ENCODE peak calls at places on chromosomes 13 and 19, in seven cellular contexts. J is GM23248, C is hepatocyte, T is HCT116, B is neural progenitor cell, N is PC-3, H is OCI-LY7. I is an unnamed sample.
A peak's percentile ranks its signal among the peaks of the same experiment; 100 is the strongest.

GRCh38 chr19:46426506-46427162 is 2.1 kb downstream of the PNMA8C start:
- DNase-seq in J (peak; percentile 89), T (no peak), H (peak; percentile 80), B (peak; percentile 97), N (no peak), C (peak; percentile 94), I (peak; percentile 94)

GRCh38 chr13:49610176-49610575 is 18.1 kb upstream of the ARL11 start:
- DNase-seq in H (peak; percentile 52), J (no peak), C (peak; percentile 29), T (no peak), B (no peak), N (no peak), I (no peak)

GRCh38 chr13:32142956-32143375 is 111.4 kb downstream of the FRY start:
- DNase-seq in J (peak; percentile 23), H (no peak), N (no peak), C (peak; percentile 20), B (peak; percentile 50), T (no peak), I (peak; percentile 82)

GRCh38 chr13:25659091-25659502 is 287.3 kb downstream of the ATP8A2 start:
- DNase-seq in C (peak; percentile 11), N (peak; percentile 14), T (no peak), B (no peak), J (no peak), H (no peak), I (no peak)

GRCh38 chr19:45472557-45473365 is 5.0 kb downstream of the FOSB start:
- DNase-seq in N (no peak), J (peak; percentile 35), T (no peak), C (peak; percentile 28), B (peak; percentile 32), H (no peak), I (peak; percentile 57)

GRCh38 chr13:80047406-80047805 is 293.5 kb downstream of the SPRY2 start:
- DNase-seq in T (no peak), J (peak; percentile 36), N (peak; percentile 45), B (no peak), H (no peak), C (no peak), I (no peak)

GRCh38 chr19:35031072-35031881 is 1.0 kb downstream of the SCN1B start:
- DNase-seq in B (peak; percentile 76), T (no peak), H (no peak), J (peak; percentile 50), N (peak; percentile 30), C (no peak), I (peak; percentile 71)

GRCh38 chr13:42969558-42970172 is 22.4 kb downstream of the EPSTI1 start:
- DNase-seq in N (peak; percentile 65), T (peak; percentile 42), H (peak; percentile 77), C (peak; percentile 82), J (peak; percentile 78), B (peak; percentile 89), I (peak; percentile 93)

GRCh38 chr13:29498426-29499040 is 97.0 kb downstream of the SLC7A1 start:
- DNase-seq in H (no peak), J (no peak), C (no peak), N (no peak), T (no peak), B (no peak), I (no peak)

GRCh38 chr19:53333071-53333465 is 481 bp upstream of the ZNF845 start:
- DNase-seq in B (peak; percentile 76), J (peak; percentile 73), C (peak; percentile 64), T (no peak), N (no peak), H (peak; percentile 14), I (peak; percentile 82)

GRCh38 chr19:3932931-3933810 is at the start of gene NMRK2:
- DNase-seq in B (peak; percentile 57), H (no peak), T (no peak), C (peak; percentile 51), N (no peak), J (no peak), I (peak; percentile 92)

GRCh38 chr19:2184422-2185012 is 20.8 kb downstream of the DOT1L start:
- DNase-seq in T (no peak), H (no peak), J (no peak), B (no peak), N (no peak), C (no peak), I (no peak)

GRCh38 chr19:45097776-45098520 is 5.0 kb downstream of the PPP1R37 start:
- DNase-seq in J (peak; percentile 97), T (no peak), N (peak; percentile 87), C (peak; percentile 92), H (no peak), B (no peak), I (no peak)

DNA sequence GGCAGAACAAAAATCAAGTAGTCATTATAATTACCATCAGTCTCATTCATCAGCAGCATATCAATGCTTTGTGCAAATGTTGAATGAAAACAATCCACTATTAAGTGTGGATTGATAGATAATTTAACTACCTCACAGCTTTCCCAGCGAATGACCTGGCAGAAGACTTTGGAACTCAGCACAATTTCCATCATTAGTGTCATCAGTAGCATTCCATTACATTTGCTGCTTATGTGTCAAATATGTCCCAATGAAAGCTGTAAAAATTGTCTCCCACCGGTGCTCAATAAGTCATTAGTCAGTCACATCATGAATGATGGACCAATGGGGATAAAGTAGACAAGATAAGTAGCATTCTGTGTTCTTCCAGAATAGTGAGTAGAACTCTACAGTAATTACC is 1513.5 kb upstream of the PRR20A start:
- DNase-seq in C (no peak), B (no peak), T (no peak), J (no peak), N (no peak), H (no peak), I (no peak)
- TF ChIP-seq EZH2phosphoT487 in C (no peak), B (no peak), T (no peak), J (no peak), N (no peak), H (no peak), I (no peak)

GRCh38 chr13:31072041-31072440 is 89.7 kb downstream of the HSPH1 start:
- DNase-seq in B (no peak), N (no peak), H (no peak), T (no peak), C (no peak), J (peak; percentile 60), I (no peak)
- TF ChIP-seq EZH2phosphoT487 in B (no peak), N (no peak), H (no peak), T (no peak), C (no peak), J (no peak), I (no peak)

GRCh38 chr13:77898097-77898496 is 20.5 kb downstream of the EDNRB start:
- DNase-seq in C (no peak), J (peak; percentile 64), H (no peak), B (no peak), N (peak; percentile 33), T (no peak), I (no peak)
- TF ChIP-seq EZH2phosphoT487 in C (no peak), J (no peak), H (no peak), B (no peak), N (no peak), T (no peak), I (no peak)

GRCh38 chr19:55312621-55313117 is 12.5 kb downstream of the TMEM150B start:
- DNase-seq in N (no peak), C (no peak), B (no peak), J (no peak), T (no peak), H (no peak), I (peak; percentile 44)
- TF ChIP-seq EZH2phosphoT487 in N (no peak), C (no peak), B (no peak), J (no peak), T (no peak), H (no peak), I (no peak)

DNA sequence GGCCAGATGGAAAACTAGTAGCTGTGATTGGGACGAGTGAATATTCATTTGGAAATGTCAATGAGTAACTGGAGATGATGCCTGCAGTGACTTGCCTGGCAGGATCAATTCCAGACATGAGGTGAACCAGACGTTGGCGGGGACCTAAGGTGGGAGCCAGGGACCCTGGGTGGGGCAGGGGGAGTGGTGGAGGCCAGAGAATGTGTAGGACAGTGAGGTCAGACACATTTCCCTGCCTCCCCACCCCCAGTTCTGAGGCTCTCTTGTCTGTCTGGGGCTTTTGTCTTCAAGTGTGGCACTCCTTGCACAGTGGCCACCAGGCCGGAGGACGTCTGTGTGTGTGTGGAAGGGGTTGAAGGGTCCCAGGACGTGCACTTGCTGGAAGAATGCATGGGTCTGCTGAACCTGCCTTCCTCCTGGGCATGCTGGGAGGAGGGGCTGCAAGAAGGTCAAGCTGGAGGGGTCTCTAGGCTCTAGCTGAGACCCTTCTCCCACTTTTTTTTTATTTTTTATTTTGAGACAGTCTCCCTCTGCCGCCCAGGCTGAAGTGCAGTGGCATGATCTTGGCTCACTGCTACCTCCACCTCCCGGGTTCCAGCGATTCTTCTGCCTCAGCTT is 51.6 kb downstream of the CHST8 start:
- DNase-seq in C (peak; percentile 2), B (no peak), J (no peak), T (no peak), N (no peak), H (no peak), I (no peak)
- TF ChIP-seq EZH2phosphoT487 in C (no peak), B (no peak), J (no peak), T (no peak), N (no peak), H (no peak), I (no peak)

DNA sequence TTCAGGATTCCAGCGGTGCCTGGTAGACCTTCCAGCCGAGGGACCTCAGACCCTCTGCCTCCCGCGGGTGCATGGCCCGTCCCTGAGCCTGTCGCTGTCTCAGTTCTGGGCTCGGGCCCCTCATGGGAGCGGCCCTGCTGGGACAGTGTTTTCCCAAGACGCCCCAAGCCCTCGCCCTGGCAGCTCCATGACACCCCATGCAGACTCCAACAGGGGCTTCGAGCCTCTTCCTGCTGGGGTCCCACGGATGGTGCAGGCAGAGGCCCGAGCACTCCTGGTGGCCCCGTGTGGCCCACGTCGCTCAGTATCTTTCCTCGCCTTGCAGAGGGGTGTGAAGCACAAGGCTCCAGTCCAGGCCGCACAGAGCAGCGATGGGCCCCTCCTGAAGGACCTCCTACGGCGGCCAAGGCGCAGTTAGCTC is 88.8 kb upstream of the MCF2L start:
- DNase-seq in T (no peak), C (no peak), B (no peak), J (no peak), N (no peak), H (no peak), I (no peak)
- TF ChIP-seq EZH2phosphoT487 in T (no peak), C (no peak), B (no peak), J (no peak), N (no peak), H (no peak), I (no peak)

GRCh38 chr13:73767191-73767741 is 366.9 kb downstream of the KLF12 start:
- DNase-seq in B (peak; percentile 91), N (no peak), J (no peak), T (no peak), H (peak; percentile 27), C (peak; percentile 14), I (peak; percentile 87)
- TF ChIP-seq EZH2phosphoT487 in B (peak; percentile 63), N (no peak), J (no peak), T (no peak), H (no peak), C (no peak), I (no peak)

GRCh38 chr19:10544242-10544752 is 593 bp downstream of the ATG4D start:
- DNase-seq in C (peak; percentile 58), T (no peak), H (peak; percentile 37), J (peak; percentile 58), B (peak; percentile 35), N (no peak), I (peak; percentile 37)
- TF ChIP-seq EZH2phosphoT487 in C (no peak), T (no peak), H (no peak), J (no peak), B (no peak), N (no peak), I (no peak)